ENCODE peak calls at places on chromosomes 3 and 15, in ten cellular contexts. C is neuronal stem cell; F is NCI-H1417; D is T-cell; O is suprapubic skin; V is CD4-positive, alpha-beta T cell; J is WTC11; P is germinal center; S is iPS DF 19.7; M is stimulated activated CD8-positive, alpha-beta memory T cell treated with anti-CD3 and anti-CD28 coated beads, Interleukin-2, amount 100 ng/mL, for 1 hour. G is an unnamed sample.

GRCh38 chr3:149339931-149340309 is 6.5 kb upstream of the TM4SF18 start:
- DNase-seq in F (peak), S (peak), P (no peak), D (no peak), C (no peak), V (no peak), J (peak), O (peak), M (no peak), G (no peak)

GRCh38 chr3:4147719-4148118 is 155.4 kb upstream of the SETMAR start:
- DNase-seq in D (no peak), F (no peak), V (no peak), J (no peak), O (no peak), M (no peak), S (no peak), P (no peak), C (no peak), G (no peak)

GRCh38 chr3:126450744-126451143 is 24.9 kb downstream of the ZXDC start:
- DNase-seq in S (no peak), C (no peak), V (no peak), P (no peak), F (no peak), D (no peak), J (no peak), O (no peak), M (no peak), G (no peak)

GRCh38 chr3:55467099-55467498 is 20.0 kb downstream of the WNT5A start:
- DNase-seq in C (no peak), F (no peak), O (no peak), D (no peak), S (no peak), J (no peak), V (no peak), P (no peak), M (no peak), G (no peak)

GRCh38 chr15:84595660-84596059 is 5.1 kb upstream of the ZSCAN2 start:
- DNase-seq in P (no peak), M (no peak), C (no peak), J (no peak), O (no peak), F (no peak), D (no peak), S (no peak), V (no peak), G (no peak)

GRCh38 chr15:62896380-62896866 is 146.1 kb upstream of the TPM1 start:
- DNase-seq in C (no peak), V (no peak), D (no peak), P (no peak), O (no peak), F (no peak), M (no peak), J (no peak), S (no peak), G (no peak)

GRCh38 chr3:55795736-55796135 is 308.6 kb upstream of the WNT5A start:
- DNase-seq in P (no peak), V (no peak), O (no peak), F (no peak), C (no peak), D (no peak), S (no peak), J (no peak), M (no peak), G (no peak)

GRCh38 chr3:38575279-38575843 is 74.1 kb downstream of the SCN5A start:
- DNase-seq in D (no peak), O (peak), S (no peak), V (no peak), P (no peak), F (no peak), C (no peak), J (no peak), M (no peak), G (no peak)

GRCh38 chr3:147702499-147702898 is 293.3 kb downstream of the ZIC1 start:
- DNase-seq in D (no peak), J (no peak), M (no peak), O (no peak), P (no peak), V (no peak), C (no peak), S (no peak), F (no peak), G (no peak)

GRCh38 chr3:13894096-13894811 is 14.4 kb upstream of the WNT7A start:
- DNase-seq in V (no peak), J (no peak), C (no peak), O (no peak), P (no peak), S (no peak), F (no peak), D (no peak), M (no peak), G (no peak)

GRCh38 chr15:64046347-64047153 is at the start of gene DAPK2:
- DNase-seq in O (no peak), J (peak), C (peak), S (no peak), P (peak), V (peak), F (peak), D (peak), M (peak), G (peak)

G was measured in central memory CD8-positive, alpha-beta T cell.